ENCODE peak calls at places on chromosomes 13 and 19, in nine cellular contexts. One of them, this sample, is unnamed.

GRCh38 chr13:40777957-40778235 is 6.9 kb upstream of the MRPS31 start:
- DNase-seq in psoas muscle: no peak
- DNase-seq in WERI-Rb-1: no peak
- DNase-seq in DND-41: no peak
- DNase-seq in ovary: no peak
- DNase-seq in CD4-positive, CD25-positive, alpha-beta regulatory T cell: no peak
- DNase-seq in pancreas: no peak
- DNase-seq in dorsolateral prefrontal cortex: no peak
- DNase-seq in CD8-positive, alpha-beta T cell: no peak
- DNase-seq in this sample: no peak

GRCh38 chr13:47250141-47250540 is 353.3 kb upstream of the HTR2A start:
- DNase-seq in WERI-Rb-1: no peak
- DNase-seq in CD8-positive, alpha-beta T cell: no peak
- DNase-seq in DND-41: no peak
- DNase-seq in psoas muscle: no peak
- DNase-seq in CD4-positive, CD25-positive, alpha-beta regulatory T cell: no peak
- DNase-seq in dorsolateral prefrontal cortex: no peak
- DNase-seq in ovary: no peak
- DNase-seq in pancreas: no peak
- DNase-seq in this sample: no peak

GRCh38 chr13:29681859-29682258 is 86.4 kb upstream of the SLC7A1 start:
- DNase-seq in psoas muscle: no peak
- DNase-seq in ovary: no peak
- DNase-seq in dorsolateral prefrontal cortex: no peak
- DNase-seq in CD4-positive, CD25-positive, alpha-beta regulatory T cell: no peak
- DNase-seq in CD8-positive, alpha-beta T cell: no peak
- DNase-seq in DND-41: no peak
- DNase-seq in pancreas: no peak
- DNase-seq in WERI-Rb-1: no peak
- DNase-seq in this sample: no peak

GRCh38 chr19:4830332-4830731 is 1.2 kb downstream of the TICAM1 start:
- DNase-seq in CD4-positive, CD25-positive, alpha-beta regulatory T cell: no peak
- DNase-seq in WERI-Rb-1: no peak
- DNase-seq in DND-41: no peak
- DNase-seq in CD8-positive, alpha-beta T cell: no peak
- DNase-seq in pancreas: no peak
- DNase-seq in ovary: no peak
- DNase-seq in dorsolateral prefrontal cortex: no peak
- DNase-seq in psoas muscle: no peak
- DNase-seq in this sample: no peak

GRCh38 chr19:46616631-46617322 is 8.1 kb downstream of the PTGIR start:
- DNase-seq in ovary: no peak
- DNase-seq in CD4-positive, CD25-positive, alpha-beta regulatory T cell: no peak
- DNase-seq in psoas muscle: peak
- DNase-seq in WERI-Rb-1: peak
- DNase-seq in CD8-positive, alpha-beta T cell: no peak
- DNase-seq in pancreas: peak
- DNase-seq in dorsolateral prefrontal cortex: no peak
- DNase-seq in DND-41: peak
- DNase-seq in this sample: peak

GRCh38 chr13:45331123-45331619 is 9.8 kb downstream of the TPT1 start:
- DNase-seq in ovary: no peak
- DNase-seq in WERI-Rb-1: no peak
- DNase-seq in DND-41: no peak
- DNase-seq in CD8-positive, alpha-beta T cell: no peak
- DNase-seq in dorsolateral prefrontal cortex: no peak
- DNase-seq in pancreas: no peak
- DNase-seq in CD4-positive, CD25-positive, alpha-beta regulatory T cell: no peak
- DNase-seq in psoas muscle: no peak
- DNase-seq in this sample: no peak

GRCh38 chr13:38686635-38687245 is at the start of gene FREM2:
- DNase-seq in DND-41: no peak
- DNase-seq in psoas muscle: peak
- DNase-seq in ovary: peak
- DNase-seq in WERI-Rb-1: peak
- DNase-seq in pancreas: peak
- DNase-seq in CD4-positive, CD25-positive, alpha-beta regulatory T cell: no peak
- DNase-seq in dorsolateral prefrontal cortex: peak
- DNase-seq in CD8-positive, alpha-beta T cell: no peak
- DNase-seq in this sample: no peak

GRCh38 chr19:48186541-48186991 is 16.1 kb downstream of the ZSWIM9 start:
- DNase-seq in dorsolateral prefrontal cortex: no peak
- DNase-seq in WERI-Rb-1: peak
- DNase-seq in ovary: no peak
- DNase-seq in DND-41: no peak
- DNase-seq in CD4-positive, CD25-positive, alpha-beta regulatory T cell: no peak
- DNase-seq in CD8-positive, alpha-beta T cell: no peak
- DNase-seq in pancreas: no peak
- DNase-seq in psoas muscle: no peak
- DNase-seq in this sample: no peak

GRCh38 chr13:25001807-25002206 is 94.1 kb upstream of the PABPC3 start:
- DNase-seq in CD8-positive, alpha-beta T cell: no peak
- DNase-seq in psoas muscle: no peak
- DNase-seq in CD4-positive, CD25-positive, alpha-beta regulatory T cell: no peak
- DNase-seq in WERI-Rb-1: no peak
- DNase-seq in ovary: no peak
- DNase-seq in dorsolateral prefrontal cortex: no peak
- DNase-seq in pancreas: no peak
- DNase-seq in DND-41: no peak
- DNase-seq in this sample: no peak

GRCh38 chr13:51315658-51316057 is 23.8 kb upstream of the SERPINE3 start:
- DNase-seq in WERI-Rb-1: no peak
- DNase-seq in pancreas: no peak
- DNase-seq in ovary: no peak
- DNase-seq in psoas muscle: no peak
- DNase-seq in DND-41: no peak
- DNase-seq in dorsolateral prefrontal cortex: no peak
- DNase-seq in CD4-positive, CD25-positive, alpha-beta regulatory T cell: no peak
- DNase-seq in CD8-positive, alpha-beta T cell: no peak
- DNase-seq in this sample: no peak

GRCh38 chr19:28184997-28185396 is 1028.0 kb downstream of the UQCRFS1 start:
- DNase-seq in ovary: no peak
- DNase-seq in DND-41: no peak
- DNase-seq in WERI-Rb-1: no peak
- DNase-seq in pancreas: no peak
- DNase-seq in psoas muscle: no peak
- DNase-seq in dorsolateral prefrontal cortex: no peak
- DNase-seq in CD8-positive, alpha-beta T cell: no peak
- DNase-seq in CD4-positive, CD25-positive, alpha-beta regulatory T cell: no peak
- DNase-seq in this sample: no peak

GRCh38 chr19:56699552-56699951 is 28.0 kb upstream of the ZNF835 start:
- DNase-seq in ovary: no peak
- DNase-seq in pancreas: no peak
- DNase-seq in dorsolateral prefrontal cortex: no peak
- DNase-seq in WERI-Rb-1: no peak
- DNase-seq in CD8-positive, alpha-beta T cell: no peak
- DNase-seq in DND-41: no peak
- DNase-seq in CD4-positive, CD25-positive, alpha-beta regulatory T cell: no peak
- DNase-seq in psoas muscle: no peak
- DNase-seq in this sample: no peak

GRCh38 chr13:41742917-41743552 is 217.9 kb downstream of the VWA8 start:
- DNase-seq in CD8-positive, alpha-beta T cell: no peak
- DNase-seq in WERI-Rb-1: no peak
- DNase-seq in pancreas: no peak
- DNase-seq in DND-41: no peak
- DNase-seq in dorsolateral prefrontal cortex: no peak
- DNase-seq in ovary: no peak
- DNase-seq in CD4-positive, CD25-positive, alpha-beta regulatory T cell: no peak
- DNase-seq in psoas muscle: no peak
- DNase-seq in this sample: no peak

GRCh38 chr13:19596960-19597361 is 35.6 kb upstream of the TPTE2 start:
- DNase-seq in psoas muscle: no peak
- DNase-seq in CD8-positive, alpha-beta T cell: no peak
- DNase-seq in dorsolateral prefrontal cortex: no peak
- DNase-seq in WERI-Rb-1: no peak
- DNase-seq in pancreas: no peak
- DNase-seq in CD4-positive, CD25-positive, alpha-beta regulatory T cell: no peak
- DNase-seq in DND-41: no peak
- DNase-seq in ovary: no peak
- DNase-seq in this sample: no peak

GRCh38 chr13:49443327-49443688 is 556 bp downstream of the CAB39L start:
- DNase-seq in ovary: no peak
- DNase-seq in DND-41: no peak
- DNase-seq in psoas muscle: no peak
- DNase-seq in dorsolateral prefrontal cortex: peak
- DNase-seq in CD4-positive, CD25-positive, alpha-beta regulatory T cell: no peak
- DNase-seq in CD8-positive, alpha-beta T cell: no peak
- DNase-seq in pancreas: no peak
- DNase-seq in WERI-Rb-1: no peak
- DNase-seq in this sample: no peak

DNA sequence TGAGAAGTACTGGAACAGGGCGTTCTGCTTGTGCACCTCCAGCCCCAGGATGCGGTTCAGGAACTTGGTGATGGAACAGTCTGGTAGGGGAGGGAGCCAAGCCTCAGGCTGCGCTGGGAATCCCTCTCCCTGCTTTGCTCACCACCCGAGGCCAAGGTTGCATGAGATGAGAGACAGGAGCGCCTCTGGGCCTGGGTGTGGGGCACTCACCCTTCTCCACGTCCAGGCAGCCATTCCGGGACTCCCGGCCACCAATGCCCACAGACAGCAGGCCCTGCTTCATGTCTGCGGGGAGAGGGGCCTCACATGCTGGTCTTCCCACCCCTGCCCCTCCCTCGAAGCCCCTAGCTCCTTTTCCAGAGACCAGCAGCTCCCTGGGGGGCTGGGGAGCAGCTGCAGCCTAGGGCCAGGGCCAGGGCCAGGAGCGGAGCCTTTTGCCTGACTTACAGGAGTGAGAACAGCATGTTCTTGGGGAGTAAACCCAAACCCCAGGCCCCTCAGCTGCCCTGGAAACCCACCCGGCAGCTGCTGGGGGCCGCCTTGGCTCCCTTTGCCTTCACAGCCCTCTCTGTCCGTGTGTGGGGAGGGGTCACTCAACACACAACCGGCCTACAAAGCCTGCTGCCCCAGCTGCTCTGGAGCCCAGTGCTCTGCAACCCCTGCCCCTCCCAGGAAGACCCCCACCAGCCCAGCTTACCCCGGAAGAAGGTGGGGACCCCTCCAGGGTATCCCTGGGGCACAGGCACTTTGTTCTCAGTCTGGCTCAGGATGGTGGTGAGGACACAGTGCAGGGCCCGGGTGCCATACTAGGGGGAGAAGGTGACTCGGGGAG is 7.2 kb downstream of the GPX4 start:
- DNase-seq in WERI-Rb-1: no peak
- DNase-seq in CD4-positive, CD25-positive, alpha-beta regulatory T cell: no peak
- DNase-seq in ovary: no peak
- DNase-seq in pancreas: peak
- DNase-seq in DND-41: no peak
- DNase-seq in psoas muscle: no peak
- DNase-seq in dorsolateral prefrontal cortex: no peak
- DNase-seq in CD8-positive, alpha-beta T cell: no peak
- DNase-seq in this sample: no peak
- H3K27ac ChIP-seq in WERI-Rb-1: no peak
- H3K27ac ChIP-seq in CD4-positive, CD25-positive, alpha-beta regulatory T cell: peak
- H3K27ac ChIP-seq in ovary: peak
- H3K27ac ChIP-seq in pancreas: no peak
- H3K27ac ChIP-seq in DND-41: no peak
- H3K27ac ChIP-seq in psoas muscle: no peak
- H3K27ac ChIP-seq in dorsolateral prefrontal cortex: no peak
- H3K27ac ChIP-seq in CD8-positive, alpha-beta T cell: no peak
- H3K27ac ChIP-seq in this sample: no peak

GRCh38 chr13:76854894-76855293 is 31.3 kb downstream of the KCTD12 start:
- DNase-seq in CD8-positive, alpha-beta T cell: no peak
- DNase-seq in DND-41: no peak
- DNase-seq in ovary: no peak
- DNase-seq in psoas muscle: no peak
- DNase-seq in WERI-Rb-1: no peak
- DNase-seq in pancreas: no peak
- DNase-seq in CD4-positive, CD25-positive, alpha-beta regulatory T cell: no peak
- DNase-seq in dorsolateral prefrontal cortex: no peak
- DNase-seq in this sample: no peak
- H3K27ac ChIP-seq in CD8-positive, alpha-beta T cell: no peak
- H3K27ac ChIP-seq in DND-41: no peak
- H3K27ac ChIP-seq in ovary: no peak
- H3K27ac ChIP-seq in psoas muscle: no peak
- H3K27ac ChIP-seq in WERI-Rb-1: no peak
- H3K27ac ChIP-seq in pancreas: no peak
- H3K27ac ChIP-seq in CD4-positive, CD25-positive, alpha-beta regulatory T cell: no peak
- H3K27ac ChIP-seq in dorsolateral prefrontal cortex: no peak
- H3K27ac ChIP-seq in this sample: no peak

DNA sequence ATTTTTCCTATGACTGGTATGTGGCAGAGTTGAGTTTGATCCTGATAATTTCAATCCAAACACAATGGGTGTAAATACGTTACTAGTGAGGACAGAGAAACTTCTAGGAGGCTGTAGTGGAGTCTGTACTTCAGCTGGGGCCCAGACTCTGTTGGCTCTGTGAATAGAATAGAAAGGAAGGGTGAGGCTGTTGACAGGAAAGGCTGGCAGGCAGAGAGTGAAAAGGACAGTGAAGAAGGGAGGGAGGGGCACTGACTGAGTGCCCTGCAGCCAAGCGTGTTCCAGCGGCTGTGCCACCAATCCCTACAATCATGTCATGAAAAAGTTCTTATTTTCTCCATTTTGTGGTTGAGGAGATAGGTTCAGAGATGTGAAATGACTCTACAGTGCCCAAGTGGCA is 80.5 kb downstream of the MBNL2 start:
- DNase-seq in CD4-positive, CD25-positive, alpha-beta regulatory T cell: no peak
- DNase-seq in DND-41: no peak
- DNase-seq in ovary: no peak
- DNase-seq in psoas muscle: no peak
- DNase-seq in CD8-positive, alpha-beta T cell: no peak
- DNase-seq in dorsolateral prefrontal cortex: no peak
- DNase-seq in WERI-Rb-1: no peak
- DNase-seq in pancreas: no peak
- DNase-seq in this sample: no peak
- H3K27ac ChIP-seq in CD4-positive, CD25-positive, alpha-beta regulatory T cell: no peak
- H3K27ac ChIP-seq in DND-41: no peak
- H3K27ac ChIP-seq in ovary: no peak
- H3K27ac ChIP-seq in psoas muscle: peak
- H3K27ac ChIP-seq in CD8-positive, alpha-beta T cell: no peak
- H3K27ac ChIP-seq in dorsolateral prefrontal cortex: peak
- H3K27ac ChIP-seq in WERI-Rb-1: no peak
- H3K27ac ChIP-seq in pancreas: no peak
- H3K27ac ChIP-seq in this sample: no peak

DNA sequence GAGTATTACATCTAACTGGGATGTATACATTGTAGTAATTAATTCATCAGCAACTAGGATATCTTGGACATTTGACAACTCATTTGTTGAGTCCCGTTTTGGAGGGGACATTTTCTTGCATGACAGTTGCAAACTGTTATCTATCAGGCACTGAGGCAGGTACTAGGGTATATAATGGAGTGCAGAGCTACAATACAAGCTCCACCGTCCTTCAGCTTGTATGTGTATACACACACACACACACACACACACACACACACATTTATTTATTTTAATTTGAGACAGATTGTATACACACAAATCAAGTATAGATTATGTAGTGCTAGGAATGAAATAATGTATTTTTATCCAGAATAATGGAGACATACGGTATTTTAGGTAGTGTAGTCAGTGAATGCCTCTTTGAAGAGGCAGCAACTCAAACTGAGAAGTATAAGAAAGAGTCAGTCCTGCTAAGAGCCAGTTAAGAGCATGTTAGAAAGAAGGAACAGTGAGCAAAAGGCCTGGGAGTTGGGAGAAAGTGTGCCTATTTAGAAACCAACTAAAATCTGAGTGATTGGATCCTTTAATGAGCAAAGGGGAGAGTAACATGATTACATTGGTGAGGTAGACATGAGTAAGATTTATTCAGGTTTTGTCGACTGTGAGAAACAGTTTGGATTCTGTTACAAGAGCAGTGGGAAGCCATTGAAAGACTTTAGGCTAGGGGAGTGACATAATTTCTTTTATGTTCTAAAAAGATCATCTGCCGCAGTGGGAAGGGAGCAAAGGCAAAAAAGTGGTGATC is 74.5 kb downstream of the NBEA start:
- DNase-seq in psoas muscle: no peak
- DNase-seq in WERI-Rb-1: no peak
- DNase-seq in ovary: no peak
- DNase-seq in dorsolateral prefrontal cortex: no peak
- DNase-seq in CD4-positive, CD25-positive, alpha-beta regulatory T cell: no peak
- DNase-seq in DND-41: no peak
- DNase-seq in CD8-positive, alpha-beta T cell: no peak
- DNase-seq in pancreas: no peak
- DNase-seq in this sample: no peak
- H3K27ac ChIP-seq in psoas muscle: no peak
- H3K27ac ChIP-seq in WERI-Rb-1: no peak
- H3K27ac ChIP-seq in ovary: no peak
- H3K27ac ChIP-seq in dorsolateral prefrontal cortex: no peak
- H3K27ac ChIP-seq in CD4-positive, CD25-positive, alpha-beta regulatory T cell: no peak
- H3K27ac ChIP-seq in DND-41: no peak
- H3K27ac ChIP-seq in CD8-positive, alpha-beta T cell: no peak
- H3K27ac ChIP-seq in pancreas: no peak
- H3K27ac ChIP-seq in this sample: no peak

This sample was measured in aorta.